ENCODE peak calls at places on chromosome 5, in five cellular contexts. O is CD8-positive, alpha-beta T cell; G is tibial nerve; J is endothelial cell of umbilical vein; I is type B pancreatic cell. X is an unnamed sample.

GRCh38 chr5:163383754-163384153 is 53.6 kb upstream of the CCNG1 start:
- DNase-seq in O (no peak), G (no peak), J (no peak), I (no peak), X (no peak)

GRCh38 chr5:124651663-124652513 is 94.6 kb downstream of the ZNF608 start:
- DNase-seq in O (no peak), G (peak), J (peak), I (peak), X (peak)

GRCh38 chr5:167754501-167754941 is 536.9 kb upstream of the WWC1 start:
- DNase-seq in O (no peak), G (no peak), J (no peak), I (no peak), X (no peak)

GRCh38 chr5:155024015-155024414 is 10.5 kb downstream of the KIF4B start:
- DNase-seq in O (no peak), G (no peak), J (no peak), I (no peak), X (no peak)

GRCh38 chr5:127028822-127029457 is 1.4 kb downstream of the MARCHF3 start:
- DNase-seq in O (no peak), G (no peak), J (peak), I (no peak), X (peak)

GRCh38 chr5:9456435-9457042 is 89.3 kb downstream of the SEMA5A start:
- DNase-seq in O (no peak), G (peak), J (no peak), I (no peak), X (peak)

GRCh38 chr5:1203311-1203967 is 2.0 kb downstream of the SLC6A19 start:
- DNase-seq in O (no peak), G (no peak), J (no peak), I (no peak), X (no peak)

GRCh38 chr5:96058084-96058483 is 96.4 kb upstream of the ELL2 start:
- DNase-seq in O (no peak), G (no peak), J (no peak), I (no peak), X (no peak)

GRCh38 chr5:179865471-179866240 is 7.0 kb upstream of the MRNIP start:
- DNase-seq in O (no peak), G (no peak), J (no peak), I (no peak), X (no peak)

GRCh38 chr5:174159327-174160247 is 114.1 kb downstream of the NSG2 start:
- DNase-seq in O (no peak), G (no peak), J (no peak), I (no peak), X (no peak)

GRCh38 chr5:68830499-68830898 is 263.3 kb upstream of the SLC30A5 start:
- DNase-seq in O (no peak), G (no peak), J (no peak), I (no peak), X (no peak)

GRCh38 chr5:167332291-167332690 is 959.2 kb upstream of the WWC1 start:
- DNase-seq in O (no peak), G (no peak), J (no peak), I (no peak), X (no peak)

GRCh38 chr5:97967292-97967691 is 784.2 kb upstream of the RIOK2 start:
- DNase-seq in O (no peak), G (no peak), J (no peak), I (no peak), X (no peak)

GRCh38 chr5:154388842-154389241 is 57.0 kb upstream of the SAP30L start:
- DNase-seq in O (no peak), G (no peak), J (no peak), I (no peak), X (no peak)

GRCh38 chr5:87829214-87829551 is 416.5 kb upstream of the CCNH start:
- DNase-seq in O (no peak), G (peak), J (no peak), I (no peak), X (peak)

GRCh38 chr5:123690821-123691220 is 178.8 kb downstream of the CSNK1G3 start:
- DNase-seq in O (no peak), G (no peak), J (no peak), I (no peak), X (no peak)

GRCh38 chr5:177362871-177363507 is 5.3 kb downstream of the RGS14 start:
- DNase-seq in O (peak), G (peak), J (peak), I (no peak), X (peak)

GRCh38 chr5:2471152-2471879 is 280.2 kb downstream of the IRX2 start:
- DNase-seq in O (no peak), G (no peak), J (no peak), I (no peak), X (no peak)

GRCh38 chr5:110853267-110853666 is 114.5 kb downstream of the SLC25A46 start:
- DNase-seq in O (no peak), G (no peak), J (no peak), I (no peak), X (peak)

GRCh38 chr5:80406980-80407734 is 707 bp upstream of the ZFYVE16 start:
- DNase-seq in O (peak), G (peak), J (no peak), I (no peak), X (no peak)

GRCh38 chr5:72046106-72046505 is 61.2 kb upstream of the MAP1B start:
- DNase-seq in O (no peak), G (no peak), J (no peak), I (no peak), X (peak)

DNA sequence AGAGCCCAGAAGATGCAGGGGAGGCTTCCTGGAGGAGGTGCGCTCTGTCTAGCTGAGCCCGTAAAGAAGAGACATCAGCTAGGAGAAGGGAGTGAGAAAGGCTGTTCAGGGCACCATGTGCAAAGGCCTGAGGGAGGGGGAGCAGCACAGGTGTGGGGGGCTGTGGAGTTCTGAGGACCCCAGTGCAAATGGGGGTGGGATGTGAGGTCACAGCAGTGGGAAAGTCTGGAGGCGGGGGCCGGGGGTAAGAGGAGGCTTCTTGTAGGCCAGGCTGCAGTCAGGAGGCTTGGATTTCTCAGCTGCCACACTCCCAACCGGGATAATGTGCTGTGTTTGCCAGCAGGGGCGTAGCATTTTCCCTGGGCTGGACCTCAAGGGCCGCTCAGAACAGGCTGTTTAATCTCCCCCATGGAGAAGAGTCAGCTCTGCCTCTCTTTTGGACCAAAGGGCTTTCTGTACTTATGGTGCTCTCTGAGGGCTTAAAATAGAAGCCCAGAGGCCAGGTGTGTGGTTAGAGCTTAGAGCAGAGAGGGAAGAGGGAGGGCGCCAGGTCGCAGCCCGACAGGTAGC is 5.7 kb downstream of the NEURL1B start:
- DNase-seq in O (no peak), G (no peak), J (no peak), I (no peak), X (peak)
- TF ChIP-seq CTCF in O (no peak), G (peak), J (no peak), I (peak), X (peak)

GRCh38 chr5:135890296-135890695 is 5.3 kb downstream of the IL9 start:
- DNase-seq in O (no peak), G (no peak), J (no peak), I (no peak), X (peak)

GRCh38 chr5:135887881-135888614 is 7.6 kb downstream of the IL9 start:
- DNase-seq in O (no peak), G (no peak), J (no peak), I (no peak), X (peak)

GRCh38 chr5:135885031-135885430 is 10.6 kb downstream of the IL9 start:
- DNase-seq in O (no peak), G (no peak), J (no peak), I (no peak), X (no peak)

GRCh38 chr5:135886136-135886535 is 9.5 kb downstream of the IL9 start:
- DNase-seq in O (peak), G (no peak), J (no peak), I (no peak), X (no peak)

GRCh38 chr5:135887447-135887864 is 8.2 kb downstream of the IL9 start:
- DNase-seq in O (peak), G (peak), J (peak), I (peak), X (peak)
- TF ChIP-seq CTCF in O (peak), G (peak), J (peak), I (peak), X (peak)

DNA sequence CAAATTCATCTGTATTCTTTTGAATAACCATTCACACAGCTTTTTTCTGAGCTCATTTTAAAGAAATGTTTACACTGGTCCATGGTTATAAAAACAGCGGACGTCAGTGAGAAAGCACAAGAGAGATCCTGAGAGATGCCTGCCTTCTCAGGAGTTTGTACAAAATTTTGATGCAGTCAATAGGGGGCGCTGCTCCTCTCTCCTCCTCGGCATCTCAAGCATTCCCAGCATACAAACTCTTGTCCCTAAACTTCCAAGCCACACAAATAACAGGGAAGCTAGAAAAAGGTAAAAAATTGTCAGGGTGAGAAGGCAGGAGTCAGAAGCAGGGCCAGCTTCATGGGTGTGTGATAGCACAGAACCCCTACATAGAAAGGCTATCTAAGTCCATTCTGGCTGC is 11.2 kb upstream of the CCDC152 start:
- DNase-seq in O (no peak), G (no peak), J (no peak), I (no peak), X (peak)
- TF ChIP-seq CTCF in O (no peak), G (no peak), J (peak), I (peak), X (peak)

DNA sequence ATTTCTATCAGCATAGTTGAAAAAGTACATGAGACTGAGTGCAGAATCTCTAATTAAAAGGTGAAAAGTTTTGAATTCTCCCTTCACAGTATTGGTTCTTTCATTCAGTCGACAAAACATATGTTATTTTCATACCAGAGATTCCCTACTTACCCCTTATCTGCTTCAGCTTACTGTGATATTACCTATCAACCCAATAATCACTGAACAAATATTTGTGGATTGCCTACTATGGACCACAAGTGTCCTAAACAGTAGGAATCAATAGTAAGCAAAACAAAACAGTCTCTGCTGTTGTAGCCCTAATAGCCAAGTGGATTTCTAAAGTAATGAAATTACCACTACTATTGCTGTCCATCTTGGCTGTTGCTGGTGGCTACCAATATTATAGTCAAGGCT is 11.5 kb downstream of the CCDC152 start:
- DNase-seq in O (no peak), G (no peak), J (no peak), I (no peak), X (no peak)
- TF ChIP-seq CTCF in O (no peak), G (no peak), J (no peak), I (no peak), X (no peak)

GRCh38 chr5:139648205-139649081 is at the start of gene CXXC5:
- DNase-seq in O (peak), G (peak), J (peak), I (peak), X (peak)

GRCh38 chr5:139649082-139649991 is 1.2 kb downstream of the CXXC5 start:
- DNase-seq in O (no peak), G (no peak), J (no peak), I (no peak), X (no peak)

GRCh38 chr5:139650689-139651501 is 2.7 kb downstream of the CXXC5 start:
- DNase-seq in O (no peak), G (peak), J (no peak), I (no peak), X (no peak)

GRCh38 chr5:139651502-139651862 is 3.3 kb downstream of the CXXC5 start:
- DNase-seq in O (no peak), G (no peak), J (no peak), I (no peak), X (no peak)

DNA sequence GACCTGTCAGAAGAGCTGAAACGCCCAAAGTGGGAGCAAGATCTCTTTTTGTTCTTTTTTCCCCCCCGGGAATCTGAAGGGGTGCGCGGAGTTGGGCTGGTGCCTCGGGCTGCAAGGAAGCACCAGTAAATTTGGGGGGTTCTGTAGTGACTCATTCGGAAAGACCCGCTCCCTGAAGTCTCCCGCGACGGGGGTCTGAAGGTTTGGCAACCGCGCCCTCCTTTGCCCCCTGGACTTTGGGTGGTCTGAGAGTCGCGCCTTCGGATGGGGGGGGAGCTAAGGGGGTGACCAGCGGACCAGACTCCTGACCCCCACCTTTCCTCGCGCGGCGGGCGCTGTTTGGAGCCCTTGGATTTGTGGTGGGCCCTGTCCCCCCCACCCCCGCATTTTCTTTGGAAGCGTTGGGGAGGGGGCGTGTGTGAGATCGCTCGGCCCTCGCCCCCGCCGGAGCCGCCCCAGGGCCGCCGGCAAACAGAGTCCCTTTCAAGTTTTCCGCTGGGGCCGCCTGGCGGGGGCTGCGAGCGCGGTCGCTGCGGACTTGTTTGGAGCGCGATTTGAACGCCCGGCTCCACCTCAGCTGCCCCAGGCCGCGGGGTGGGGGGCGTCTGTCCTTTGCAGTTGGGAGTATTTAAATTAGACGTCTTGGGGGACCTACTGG is 2.0 kb downstream of the CXXC5 start:
- DNase-seq in O (no peak), G (no peak), J (no peak), I (no peak), X (no peak)
- TF ChIP-seq CTCF in O (peak), G (peak), J (peak), I (peak), X (peak)

DNA sequence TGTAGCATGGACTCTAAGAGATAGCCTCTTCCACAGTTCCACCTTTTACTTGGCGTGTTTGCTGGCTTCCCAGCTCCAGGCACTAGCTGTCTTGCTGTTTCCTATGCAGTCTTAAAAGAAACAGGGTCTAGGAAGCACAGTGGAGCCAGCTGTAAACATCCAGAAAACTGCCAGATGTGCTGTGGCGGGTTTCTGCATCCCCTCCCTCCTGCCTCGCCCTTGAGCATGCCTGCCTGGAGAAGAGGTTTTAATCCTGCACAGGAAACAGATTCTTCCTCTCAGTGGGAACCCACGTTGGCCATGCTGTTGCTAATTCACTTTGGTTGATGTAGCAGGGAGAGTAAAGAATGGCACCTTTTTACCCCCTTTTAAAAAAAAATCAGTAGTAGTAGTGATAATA is 121.3 kb downstream of the RPS23 start:
- DNase-seq in O (no peak), G (no peak), J (no peak), I (no peak), X (no peak)
- TF ChIP-seq CTCF in O (no peak), G (no peak), J (no peak), I (no peak), X (no peak)

DNA sequence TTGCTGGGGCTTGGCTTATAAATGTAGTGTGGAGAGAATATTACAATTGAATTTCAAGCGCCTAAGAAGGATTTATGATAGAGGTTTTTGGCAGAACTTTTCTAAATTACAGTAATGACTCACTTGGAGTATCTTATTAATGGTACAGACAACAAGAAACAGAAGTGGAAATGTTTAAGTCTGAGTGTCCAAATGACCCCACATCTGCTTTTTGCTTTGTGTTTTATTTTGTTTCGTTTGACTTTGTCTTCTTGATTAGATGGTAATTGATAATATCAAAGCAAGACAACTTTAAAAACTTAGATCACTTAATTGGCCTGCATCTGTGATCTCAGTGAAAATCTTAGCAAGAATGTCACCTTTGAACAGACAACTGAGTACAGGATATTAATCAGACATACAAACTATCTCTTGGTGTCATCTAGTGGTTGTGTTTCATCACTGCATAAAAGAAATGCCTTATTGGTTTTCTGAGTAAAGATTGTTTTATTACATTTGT is 577.4 kb downstream of the ISL1 start:
- DNase-seq in O (no peak), G (no peak), J (peak), I (no peak), X (peak)
- TF ChIP-seq CTCF in O (no peak), G (no peak), J (no peak), I (peak), X (peak)

DNA sequence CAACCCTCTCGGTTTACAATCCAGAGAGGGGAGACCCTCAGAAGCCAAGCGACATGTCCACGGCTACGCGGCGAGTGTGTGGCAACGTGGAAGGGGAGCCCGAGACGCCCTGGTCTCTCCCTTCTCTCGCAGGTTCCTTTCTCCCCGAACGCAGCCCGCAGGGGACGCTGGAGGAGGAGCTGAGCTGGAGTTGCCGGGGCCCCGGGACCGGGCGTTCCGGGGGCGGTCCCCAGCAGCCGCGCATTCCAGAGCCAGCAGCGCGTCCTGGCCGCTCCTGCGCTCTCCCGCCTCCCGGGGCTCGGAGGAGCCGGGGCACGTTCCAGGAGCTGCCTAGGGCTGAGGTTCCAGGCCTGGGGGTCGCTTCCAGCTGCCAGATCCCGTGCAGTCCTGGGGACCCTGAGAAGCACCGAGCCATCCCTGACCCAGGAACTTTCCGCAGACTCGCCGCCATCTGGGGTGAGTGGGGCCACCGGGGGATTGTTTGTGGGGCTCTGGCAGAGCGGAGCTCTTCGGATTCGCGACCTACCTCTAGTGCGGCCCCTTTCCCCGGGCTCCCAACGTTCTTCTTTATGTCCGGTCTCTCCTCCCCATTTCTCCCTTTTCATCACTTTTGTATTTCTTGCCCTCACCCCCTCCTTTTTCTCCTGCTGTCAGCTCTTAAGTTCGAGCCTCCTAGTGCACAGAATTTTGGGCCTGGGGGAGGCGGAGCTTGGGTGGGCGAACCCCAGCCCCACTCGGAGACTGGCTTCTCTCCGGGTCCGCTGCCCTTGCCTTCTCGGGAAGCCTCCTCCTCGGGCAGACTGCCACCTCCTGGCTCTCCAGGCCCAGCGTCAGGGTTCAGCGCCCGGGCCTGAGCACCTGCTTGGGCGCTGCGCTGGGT is at the start of gene SMIM3:
- DNase-seq in O (peak), G (peak), J (peak), I (peak), X (peak)
- TF ChIP-seq CTCF in O (no peak), G (peak), J (peak), I (peak), X (peak)

GRCh38 chr5:73544429-73545402 is 20.7 kb downstream of the ANKRA2 start:
- DNase-seq in O (no peak), G (no peak), J (peak), I (no peak), X (no peak)
- TF ChIP-seq CTCF in O (no peak), G (no peak), J (no peak), I (no peak), X (no peak)

GRCh38 chr5:5063533-5063953 is 76.6 kb upstream of the ADAMTS16 start:
- DNase-seq in O (no peak), G (no peak), J (no peak), I (no peak), X (no peak)
- TF ChIP-seq CTCF in O (no peak), G (no peak), J (no peak), I (peak), X (no peak)